ENCODE peak calls at places on chromosomes 11 and 22, in nine cellular contexts. C, R, X, U, O, V, Y, W and Q are unnamed samples.

GRCh38 chr22:50600967-50601668 is 525 bp downstream of the MAPK8IP2 start:
- DNase-seq in O (no peak), V (peak), Y (no peak), X (no peak), U (no peak), C (no peak), W (no peak), R (peak), Q (no peak)

GRCh38 chr11:121105851-121106250 is 4.8 kb downstream of the TECTA start:
- DNase-seq in O (no peak), X (no peak), R (no peak), U (no peak), W (no peak), Y (no peak), V (no peak), C (no peak), Q (no peak)

GRCh38 chr11:67248653-67249052 is 17.6 kb upstream of the GRK2 start:
- DNase-seq in Y (no peak), R (peak), W (no peak), V (peak), X (no peak), U (peak), O (no peak), C (no peak), Q (no peak)

GRCh38 chr11:2975594-2975993 is 16.5 kb downstream of the NAP1L4 start:
- DNase-seq in V (peak), R (no peak), W (no peak), O (no peak), Y (no peak), U (peak), C (peak), X (peak), Q (no peak)

GRCh38 chr22:32389685-32390084 is 22.4 kb downstream of the RTCB start:
- DNase-seq in O (no peak), Y (no peak), V (peak), R (no peak), X (no peak), C (peak), U (peak), W (no peak), Q (no peak)

GRCh38 chr11:16891964-16892363 is 122.2 kb downstream of the PLEKHA7 start:
- DNase-seq in X (no peak), U (peak), O (no peak), Y (no peak), W (no peak), V (no peak), R (no peak), C (no peak), Q (no peak)

GRCh38 chr11:125245299-125245698 is 80.7 kb downstream of the PKNOX2 start:
- DNase-seq in Y (no peak), R (no peak), W (no peak), C (no peak), O (no peak), U (peak), X (no peak), V (peak), Q (no peak)

GRCh38 chr11:1819115-1819514 is 15.7 kb upstream of the SYT8 start:
- DNase-seq in O (no peak), Y (no peak), V (no peak), R (no peak), U (no peak), X (no peak), C (no peak), W (no peak), Q (no peak)

GRCh38 chr11:125925247-125925740 is 20.6 kb upstream of the VSIG10L2 start:
- DNase-seq in X (no peak), O (no peak), W (no peak), V (peak), R (no peak), U (no peak), C (no peak), Y (no peak), Q (no peak)

GRCh38 chr11:107102692-107103463 is 84.6 kb upstream of the GUCY1A2 start:
- DNase-seq in R (no peak), X (no peak), C (no peak), U (no peak), W (no peak), V (peak), Y (no peak), O (no peak), Q (no peak)

GRCh38 chr11:118012083-118012669 is 26.0 kb downstream of the IL10RA start:
- DNase-seq in X (no peak), V (peak), O (peak), W (no peak), U (no peak), R (no peak), C (no peak), Y (no peak), Q (no peak)

GRCh38 chr11:16632295-16633200 is 105.9 kb upstream of the C11orf58 start:
- DNase-seq in V (no peak), R (no peak), Y (no peak), W (no peak), C (peak), X (no peak), O (no peak), U (peak), Q (no peak)

GRCh38 chr22:41524809-41525449 is 19.3 kb downstream of the POLR3H start:
- DNase-seq in C (no peak), W (no peak), X (peak), V (peak), O (peak), U (no peak), Y (peak), R (no peak), Q (no peak)

GRCh38 chr11:111378773-111379499 is at the start of gene POU2AF1:
- DNase-seq in O (peak), W (no peak), U (peak), X (peak), R (no peak), Y (peak), C (no peak), V (no peak), Q (no peak)

GRCh38 chr11:43376594-43376993 is 17.9 kb downstream of the TTC17 start:
- DNase-seq in Y (no peak), X (no peak), V (no peak), R (no peak), W (no peak), U (peak), C (no peak), O (no peak), Q (no peak)

GRCh38 chr11:76203131-76203925 is 3.0 kb downstream of the WNT11 start:
- DNase-seq in O (no peak), U (no peak), R (no peak), W (no peak), C (no peak), Y (no peak), V (no peak), X (no peak), Q (no peak)